ENCODE peak calls at places on chromosomes 2 and 18, in seven cellular contexts. P is HCT116, F is GM12878, W is K562, B is HepG2, N is A549, R is IMR-90. C is an unnamed sample.

GRCh38 chr2:121479882-121480522 is 50.7 kb upstream of the RNU4ATAC start:
- DNase-seq in P (no peak), F (no peak), W (peak), B (no peak), N (peak), R (no peak), C (peak)

GRCh38 chr2:236047886-236048540 is 120.2 kb downstream of the GBX2 start:
- DNase-seq in P (no peak), F (no peak), W (no peak), B (peak), N (peak), R (no peak), C (no peak)

GRCh38 chr2:25851740-25852503 is 26.4 kb downstream of the ASXL2 start:
- DNase-seq in P (peak), F (peak), W (peak), B (peak), N (peak), R (peak), C (no peak)

GRCh38 chr18:4107049-4107459 is 348.1 kb downstream of the DLGAP1 start:
- DNase-seq in P (no peak), F (no peak), W (no peak), B (no peak), N (no peak), R (no peak), C (no peak)

GRCh38 chr2:14903709-14904374 is 271.3 kb downstream of the LRATD1 start:
- DNase-seq in P (peak), F (peak), W (peak), B (peak), N (peak), R (no peak), C (peak)

GRCh38 chr2:34664266-34664665 is 1065.2 kb upstream of the FAM98A start:
- DNase-seq in P (no peak), F (no peak), W (no peak), B (no peak), N (no peak), R (no peak), C (no peak)

GRCh38 chr2:236286866-236287545 is 22.8 kb upstream of the ASB18 start:
- DNase-seq in P (no peak), F (no peak), W (peak), B (no peak), N (peak), R (no peak), C (no peak)

GRCh38 chr2:118989481-118989880 is 47.5 kb downstream of the MARCO start:
- DNase-seq in P (no peak), F (no peak), W (no peak), B (no peak), N (no peak), R (no peak), C (peak)

GRCh38 chr2:32442020-32442467 is 85.2 kb downstream of the BIRC6 start:
- DNase-seq in P (no peak), F (no peak), W (no peak), B (peak), N (no peak), R (no peak), C (no peak)

GRCh38 chr2:72887032-72887835 is at the start of gene SPR:
- DNase-seq in P (peak), F (no peak), W (peak), B (peak), N (peak), R (peak), C (no peak)

GRCh38 chr2:234377761-234378341 is 119.0 kb downstream of the ARL4C start:
- DNase-seq in P (no peak), F (no peak), W (no peak), B (no peak), N (no peak), R (peak), C (no peak)

GRCh38 chr2:238985036-238985729 is 137.3 kb downstream of the TWIST2 start:
- DNase-seq in P (no peak), F (no peak), W (no peak), B (no peak), N (no peak), R (no peak), C (no peak)

GRCh38 chr2:144519597-144519933 is 354 bp downstream of the ZEB2 start:
- DNase-seq in P (no peak), F (no peak), W (no peak), B (no peak), N (no peak), R (no peak), C (no peak)

GRCh38 chr2:63790491-63790890 is 51.2 kb upstream of the UGP2 start:
- DNase-seq in P (no peak), F (no peak), W (no peak), B (no peak), N (no peak), R (peak), C (no peak)

GRCh38 chr2:124289060-124289459 is 264.0 kb downstream of the CNTNAP5 start:
- DNase-seq in P (no peak), F (no peak), W (no peak), B (no peak), N (no peak), R (no peak), C (no peak)

GRCh38 chr2:212713681-212714080 is 175.1 kb upstream of the ERBB4 start:
- DNase-seq in P (no peak), F (no peak), W (no peak), B (no peak), N (no peak), R (peak), C (no peak)

GRCh38 chr18:55321268-55322175 is 266.5 kb downstream of the TCF4 start:
- DNase-seq in P (no peak), F (peak), W (no peak), B (no peak), N (peak), R (peak), C (peak)

GRCh38 chr18:55821219-55821618 is 233.2 kb upstream of the TCF4 start:
- DNase-seq in P (no peak), F (no peak), W (no peak), B (no peak), N (no peak), R (peak), C (no peak)

GRCh38 chr18:8696749-8697211 is 8.6 kb upstream of the MTCL1 start:
- DNase-seq in P (peak), F (no peak), W (peak), B (peak), N (peak), R (peak), C (peak)

GRCh38 chr18:6056171-6056932 is 161.0 kb upstream of the TMEM200C start:
- DNase-seq in P (no peak), F (no peak), W (no peak), B (peak), N (no peak), R (peak), C (no peak)

GRCh38 chr18:77395941-77396340 is 146.3 kb downstream of the GALR1 start:
- DNase-seq in P (no peak), F (no peak), W (no peak), B (no peak), N (no peak), R (no peak), C (no peak)

GRCh38 chr18:59672125-59672769 is 25.0 kb downstream of the CCBE1 start:
- DNase-seq in P (no peak), F (no peak), W (no peak), B (no peak), N (no peak), R (no peak), C (no peak)

GRCh38 chr2:240322231-240322955 is 113.1 kb upstream of the GPC1 start:
- DNase-seq in P (no peak), F (no peak), W (no peak), B (no peak), N (no peak), R (peak), C (no peak)

GRCh38 chr2:75728614-75729419 is 18.1 kb upstream of the GCFC2 start:
- DNase-seq in P (no peak), F (no peak), W (no peak), B (no peak), N (no peak), R (no peak), C (no peak)

GRCh38 chr2:56224316-56224715 is 40.5 kb downstream of the CCDC85A start:
- DNase-seq in P (no peak), F (no peak), W (no peak), B (no peak), N (no peak), R (no peak), C (no peak)

GRCh38 chr2:237101118-237101979 is 15.7 kb downstream of the COPS8 start:
- DNase-seq in P (no peak), F (no peak), W (no peak), B (no peak), N (no peak), R (no peak), C (peak)

GRCh38 chr2:168573128-168573903 is 117.2 kb downstream of the CERS6 start:
- DNase-seq in P (no peak), F (no peak), W (no peak), B (no peak), N (no peak), R (peak), C (no peak)

GRCh38 chr2:86078801-86079545 is 26.7 kb downstream of the POLR1A start:
- DNase-seq in P (no peak), F (no peak), W (no peak), B (no peak), N (peak), R (peak), C (no peak)

GRCh38 chr2:232795920-232796319 is 19.6 kb upstream of the KCNJ13 start:
- DNase-seq in P (no peak), F (no peak), W (no peak), B (no peak), N (no peak), R (peak), C (no peak)

GRCh38 chr2:151849413-151850010 is 21.3 kb upstream of the ARL5A start:
- DNase-seq in P (no peak), F (no peak), W (no peak), B (peak), N (peak), R (no peak), C (no peak)

GRCh38 chr2:127577973-127578372 is 42.5 kb downstream of the MYO7B start:
- DNase-seq in P (no peak), F (no peak), W (no peak), B (no peak), N (no peak), R (no peak), C (peak)

GRCh38 chr18:29849145-29849544 is 1193.4 kb downstream of the DSC3 start:
- DNase-seq in P (no peak), F (no peak), W (no peak), B (no peak), N (no peak), R (no peak), C (no peak)

DNA sequence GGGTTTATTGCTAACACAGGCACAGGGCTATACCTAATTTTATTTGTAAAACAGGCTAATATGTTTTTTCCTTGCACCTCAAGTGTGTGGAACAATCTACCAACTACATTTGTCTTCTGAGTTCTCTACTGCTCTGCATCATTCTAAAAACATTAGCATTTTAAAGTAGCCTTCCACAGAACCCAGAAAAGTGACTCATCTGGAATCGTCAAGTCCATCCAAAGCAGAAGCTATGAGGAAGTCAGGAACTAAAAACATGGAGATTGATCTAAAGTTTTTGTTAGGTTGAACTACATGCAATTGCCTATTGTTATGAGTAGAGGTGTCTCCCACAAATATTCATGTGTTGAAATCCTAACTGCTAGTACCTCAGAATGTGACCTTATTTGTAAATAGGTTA is 70.9 kb downstream of the SUCLG1 start:
- DNase-seq in P (no peak), F (no peak), W (no peak), B (no peak), N (no peak), R (peak), C (no peak)
- TF ChIP-seq CEBPB in P (no peak), F (no peak), W (no peak), B (no peak), N (no peak), R (no peak), C (no peak)

GRCh38 chr2:166762746-166763145 is 125.5 kb upstream of the XIRP2 start:
- DNase-seq in P (no peak), F (no peak), W (no peak), B (peak), N (no peak), R (no peak), C (no peak)
- TF ChIP-seq CEBPB in P (no peak), F (no peak), W (no peak), B (peak), N (no peak), R (no peak), C (no peak)

GRCh38 chr18:42854558-42854957 is 260.9 kb downstream of the RIT2 start:
- DNase-seq in P (no peak), F (no peak), W (no peak), B (no peak), N (no peak), R (no peak), C (no peak)

GRCh38 chr18:42861259-42861658 is 254.2 kb downstream of the RIT2 start:
- DNase-seq in P (no peak), F (no peak), W (no peak), B (no peak), N (no peak), R (no peak), C (no peak)

DNA sequence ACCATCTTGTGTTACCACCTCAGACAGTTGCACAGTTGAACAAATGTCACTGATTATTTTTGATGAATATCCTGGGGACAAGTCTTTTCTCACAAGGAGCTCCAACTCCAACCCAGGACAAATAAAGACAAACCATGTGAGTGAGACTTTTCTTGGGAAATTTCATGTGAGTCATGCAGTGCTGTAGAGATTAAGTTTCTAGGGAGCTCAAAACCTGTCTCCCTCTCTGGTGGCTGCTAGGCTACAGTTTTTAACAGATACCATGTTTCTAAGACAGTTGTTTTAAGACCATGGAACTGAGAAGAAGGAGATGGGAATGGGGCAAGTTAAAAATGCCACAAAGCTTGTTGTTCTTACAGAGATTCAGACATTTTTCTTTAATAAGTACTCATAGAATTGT is 255.5 kb downstream of the RIT2 start:
- DNase-seq in P (no peak), F (no peak), W (no peak), B (no peak), N (no peak), R (no peak), C (no peak)
- TF ChIP-seq CEBPB in P (no peak), F (no peak), W (no peak), B (no peak), N (no peak), R (no peak), C (no peak)

DNA sequence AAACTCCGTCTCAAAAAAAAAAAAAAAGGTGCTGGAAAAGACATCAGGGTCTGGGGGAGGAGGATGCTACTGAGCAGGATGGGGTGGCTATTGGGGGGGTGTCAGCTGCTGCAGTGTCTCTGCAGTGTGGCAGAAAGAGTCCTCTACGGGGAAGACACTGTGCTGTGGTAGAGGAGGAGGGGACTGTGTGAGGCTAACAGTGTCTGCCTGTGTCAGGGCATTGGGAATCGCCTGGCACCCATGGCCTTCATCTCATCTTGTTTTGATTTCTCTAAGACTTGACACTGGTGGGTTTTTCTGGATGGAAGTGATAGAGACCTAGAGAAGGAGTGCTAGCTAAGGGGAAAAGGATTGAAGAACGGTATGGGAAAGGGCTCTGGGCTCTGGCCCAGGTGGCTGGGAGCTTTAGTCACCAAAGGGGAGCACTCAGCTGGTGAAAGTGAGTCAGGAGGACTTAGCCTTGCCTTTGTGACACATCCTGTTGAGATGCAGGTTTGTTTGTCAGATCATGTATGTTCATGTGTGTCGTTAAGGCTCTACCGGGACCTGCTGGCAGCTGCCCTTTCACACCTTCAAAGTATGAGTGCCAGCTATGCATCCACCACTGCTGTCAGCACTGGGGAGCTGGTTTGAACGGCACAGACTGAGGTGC is 58.0 kb downstream of the FARP2 start:
- DNase-seq in P (no peak), F (no peak), W (no peak), B (no peak), N (no peak), R (peak), C (no peak)
- TF ChIP-seq CEBPB in P (no peak), F (no peak), W (no peak), B (no peak), N (no peak), R (no peak), C (no peak)

GRCh38 chr18:73661457-73661856 is 486.2 kb downstream of the FBXO15 start:
- DNase-seq in P (no peak), F (no peak), W (no peak), B (no peak), N (no peak), R (no peak), C (no peak)
- TF ChIP-seq CEBPB in P (no peak), F (no peak), W (no peak), B (no peak), N (no peak), R (no peak), C (no peak)